ENCODE peak calls at places on chromosomes 6 and 20, in nine cellular contexts. H is SK-N-SH; Y is CD4-positive, alpha-beta memory T cell; L is heart left ventricle; V is CD4-positive, CD25-positive, alpha-beta regulatory T cell; Z is GM23248; D is brain microvascular endothelial cell; B is heart right ventricle; G is HepG2. W is an unnamed sample.

GRCh38 chr20:38187512-38187911 is 22.4 kb upstream of the TGM2 start:
- DNase-seq in G (peak), Y (no peak), L (no peak), H (no peak), D (no peak), B (no peak), V (no peak), Z (peak), W (no peak)

GRCh38 chr6:1787894-1788293 is 178.2 kb downstream of the FOXC1 start:
- DNase-seq in V (no peak), Y (no peak), D (peak), B (peak), H (no peak), Z (peak), L (no peak), G (no peak), W (no peak)

GRCh38 chr20:33178726-33179125 is 10.8 kb downstream of the BPIFA2 start:
- DNase-seq in D (no peak), B (no peak), G (peak), Y (no peak), V (no peak), L (no peak), H (no peak), Z (no peak), W (no peak)

GRCh38 chr6:159616456-159616855 is 76.6 kb downstream of the SOD2 start:
- DNase-seq in G (no peak), H (no peak), B (no peak), L (no peak), D (no peak), Y (no peak), Z (no peak), V (no peak), W (no peak)

GRCh38 chr6:139129284-139129683 is 5.6 kb upstream of the HECA start:
- DNase-seq in B (no peak), L (no peak), Y (no peak), G (no peak), H (no peak), V (no peak), D (peak), Z (no peak), W (no peak)

GRCh38 chr20:51934301-51935002 is 132.1 kb upstream of the SALL4 start:
- DNase-seq in Y (no peak), B (no peak), G (no peak), L (no peak), V (no peak), D (no peak), H (no peak), Z (peak), W (no peak)

GRCh38 chr6:10882654-10883053 is 813 bp upstream of the GCM2 start:
- DNase-seq in V (no peak), L (no peak), D (no peak), H (no peak), G (no peak), Z (no peak), Y (no peak), B (no peak), W (no peak)

GRCh38 chr6:68958327-68958726 is 323.2 kb downstream of the ADGRB3 start:
- DNase-seq in Z (peak), H (peak), B (no peak), Y (no peak), D (no peak), V (no peak), L (no peak), G (peak), W (no peak)

GRCh38 chr6:167235005-167235404 is 56.1 kb upstream of the UNC93A start:
- DNase-seq in B (no peak), Z (no peak), G (no peak), V (no peak), D (no peak), L (no peak), H (peak), Y (no peak), W (no peak)

GRCh38 chr6:148557796-148558457 is 188.9 kb upstream of the UST start:
- DNase-seq in V (peak), D (peak), Z (peak), B (no peak), L (no peak), Y (no peak), G (no peak), H (no peak), W (no peak)

GRCh38 chr20:62492711-62493110 is 16.9 kb upstream of the GATA5 start:
- DNase-seq in B (no peak), V (no peak), Y (no peak), D (no peak), H (no peak), Z (no peak), L (no peak), G (no peak), W (no peak)

GRCh38 chr6:107612762-107613415 is 123.0 kb downstream of the SOBP start:
- DNase-seq in D (no peak), H (no peak), V (no peak), Y (no peak), G (no peak), L (no peak), Z (no peak), B (no peak), W (no peak)

GRCh38 chr6:30820196-30820595 is 64.1 kb upstream of the DDR1 start:
- DNase-seq in Y (no peak), L (peak), H (no peak), D (peak), G (peak), V (no peak), Z (peak), B (peak), W (no peak)

GRCh38 chr20:38345643-38346042 is 639 bp upstream of the LBP start:
- DNase-seq in D (no peak), V (no peak), L (no peak), Y (no peak), Z (no peak), B (no peak), G (peak), H (no peak), W (no peak)

GRCh38 chr6:29462022-29462421 is 5.1 kb downstream of the OR2H1 start:
- DNase-seq in D (no peak), Z (no peak), L (no peak), V (no peak), H (no peak), Y (no peak), G (no peak), B (no peak), W (no peak)

GRCh38 chr6:4577406-4577805 is 198.8 kb upstream of the CDYL start:
- DNase-seq in D (peak), L (no peak), B (no peak), Z (peak), G (no peak), Y (no peak), V (no peak), H (no peak), W (no peak)

GRCh38 chr6:157561929-157562810 is 181.2 kb downstream of the ZDHHC14 start:
- DNase-seq in G (no peak), V (no peak), Z (no peak), B (no peak), L (no peak), Y (no peak), D (no peak), H (peak), W (no peak)

GRCh38 chr6:106147476-106147875 is 61.3 kb downstream of the PRDM1 start:
- DNase-seq in D (no peak), H (no peak), B (no peak), Z (no peak), L (no peak), Y (no peak), G (no peak), V (no peak), W (no peak)

GRCh38 chr6:43091592-43091991 is 15.5 kb downstream of the PTK7 start:
- DNase-seq in V (no peak), D (no peak), G (no peak), H (no peak), Z (no peak), L (no peak), B (no peak), Y (no peak), W (no peak)

GRCh38 chr6:3340358-3340798 is 81.6 kb downstream of the PSMG4 start:
- DNase-seq in G (no peak), Y (no peak), B (no peak), L (no peak), Z (peak), V (no peak), D (no peak), H (no peak), W (no peak)

GRCh38 chr6:95231416-95231815 is 345.9 kb upstream of the MANEA start:
- DNase-seq in B (no peak), Y (no peak), Z (no peak), G (no peak), L (no peak), V (no peak), D (no peak), H (no peak), W (no peak)

GRCh38 chr6:163579880-163580295 is 165.4 kb downstream of the QKI start:
- DNase-seq in D (no peak), G (no peak), L (no peak), B (no peak), H (no peak), V (no peak), Z (peak), Y (no peak), W (no peak)

GRCh38 chr20:38216736-38217595 is 43.6 kb downstream of the KIAA1755 start:
- DNase-seq in B (no peak), D (no peak), L (no peak), H (no peak), G (no peak), Z (peak), V (no peak), Y (no peak), W (no peak)

GRCh38 chr6:15402401-15403045 is 156.7 kb downstream of the JARID2 start:
- DNase-seq in L (no peak), Y (no peak), V (no peak), H (no peak), G (no peak), Z (no peak), B (no peak), D (no peak), W (no peak)

GRCh38 chr6:81246200-81246599 is 506.3 kb downstream of the TENT5A start:
- DNase-seq in V (no peak), H (no peak), D (no peak), Y (no peak), B (no peak), L (no peak), G (no peak), Z (no peak), W (no peak)

GRCh38 chr6:114249522-114249921 is 93.3 kb downstream of the HS3ST5 start:
- DNase-seq in G (no peak), Z (no peak), B (no peak), V (no peak), Y (no peak), D (no peak), L (no peak), H (no peak), W (no peak)

GRCh38 chr6:32118782-32119628 is 9.0 kb downstream of the ATF6B start:
- DNase-seq in V (peak), L (peak), D (peak), H (peak), Y (no peak), B (peak), G (peak), Z (peak), W (peak)

GRCh38 chr6:158853072-158853871 is 34.1 kb upstream of the EZR start:
- DNase-seq in Z (peak), D (peak), L (peak), V (peak), Y (peak), H (no peak), G (peak), B (no peak), W (peak)

GRCh38 chr6:150867117-150867516 is 1.6 kb downstream of the MTHFD1L start:
- DNase-seq in G (no peak), Z (no peak), L (no peak), D (no peak), B (no peak), H (no peak), V (no peak), Y (no peak), W (no peak)

DNA sequence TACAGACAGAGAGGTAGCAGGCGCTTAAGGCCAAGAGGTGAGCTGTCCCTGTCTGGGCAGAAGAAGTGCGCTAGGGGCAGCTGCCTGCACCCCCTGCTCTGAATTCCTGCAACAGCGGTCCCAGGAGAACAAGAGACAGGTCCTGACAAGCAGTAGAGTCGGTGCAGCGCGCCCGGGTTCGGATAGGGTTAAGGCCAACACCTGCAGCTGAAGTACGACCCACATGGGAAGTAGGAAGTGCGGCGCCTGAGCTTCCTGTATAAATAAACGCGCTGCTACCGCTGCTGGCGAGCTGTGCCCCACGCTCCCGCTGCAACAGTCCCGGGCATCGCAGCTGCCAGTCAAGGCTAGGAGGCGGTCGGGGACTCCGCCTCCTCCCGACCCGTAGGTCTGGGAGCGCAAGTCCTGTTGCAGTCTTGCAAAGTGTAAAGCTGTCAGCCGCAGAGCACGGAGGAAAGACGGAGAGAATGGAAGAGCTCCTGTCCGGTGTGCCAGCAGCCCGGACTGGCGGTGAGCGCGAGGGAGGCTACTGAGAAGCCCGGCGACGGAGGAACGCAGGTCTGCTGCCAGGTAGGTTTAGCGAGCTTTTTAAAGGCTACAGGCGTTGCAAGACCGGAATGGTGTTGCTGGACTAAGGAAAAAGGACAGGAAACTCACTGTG is at the start of gene RNF144B:
- DNase-seq in G (peak), H (peak), L (peak), V (peak), Z (peak), B (peak), Y (peak), D (peak), W (peak)
- H3K27ac ChIP-seq in G (peak), H (peak), L (peak), V (peak), Z (no peak), B (peak), Y (peak), D (peak), W (no peak)

GRCh38 chr20:64080813-64081619 is 1.1 kb downstream of the OPRL1 start:
- DNase-seq in Z (no peak), V (no peak), G (no peak), Y (no peak), H (no peak), L (no peak), D (no peak), B (no peak), W (no peak)
- H3K27ac ChIP-seq in Z (no peak), V (peak), G (peak), Y (peak), H (no peak), L (no peak), D (no peak), B (peak), W (peak)

DNA sequence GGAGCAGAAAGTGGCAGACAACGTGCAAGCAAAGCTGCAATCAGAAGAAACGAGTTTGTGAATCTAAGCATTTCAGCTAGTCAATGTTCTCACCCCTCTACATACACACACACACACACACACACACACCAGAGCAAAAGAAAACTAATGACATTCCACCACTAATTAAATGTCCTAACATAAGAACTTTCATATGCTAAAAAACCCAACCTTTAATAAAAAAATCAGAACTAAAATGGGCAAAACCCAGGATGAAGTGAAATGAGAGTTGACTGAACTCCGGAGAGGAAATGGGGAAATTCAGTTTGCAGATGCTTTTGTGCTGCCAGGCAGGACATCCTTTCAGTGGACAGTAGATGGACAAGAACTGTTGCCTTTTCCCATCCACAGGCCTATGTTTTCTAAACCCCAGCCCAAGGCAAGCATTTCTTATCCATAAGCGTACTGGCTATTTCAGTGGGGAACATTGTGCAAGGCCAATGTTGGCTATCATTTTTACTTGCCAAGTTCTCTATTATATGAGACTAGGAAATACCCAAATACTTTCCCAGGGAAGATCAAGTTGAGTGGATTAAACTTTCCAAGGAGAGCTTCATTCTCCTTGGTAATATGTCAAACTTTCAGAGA is 27.2 kb downstream of the RIN2 start:
- DNase-seq in H (no peak), B (no peak), L (no peak), G (no peak), Y (no peak), V (no peak), Z (peak), D (no peak), W (no peak)
- H3K27ac ChIP-seq in H (no peak), B (peak), L (peak), G (no peak), Y (no peak), V (no peak), Z (peak), D (peak), W (no peak)

DNA sequence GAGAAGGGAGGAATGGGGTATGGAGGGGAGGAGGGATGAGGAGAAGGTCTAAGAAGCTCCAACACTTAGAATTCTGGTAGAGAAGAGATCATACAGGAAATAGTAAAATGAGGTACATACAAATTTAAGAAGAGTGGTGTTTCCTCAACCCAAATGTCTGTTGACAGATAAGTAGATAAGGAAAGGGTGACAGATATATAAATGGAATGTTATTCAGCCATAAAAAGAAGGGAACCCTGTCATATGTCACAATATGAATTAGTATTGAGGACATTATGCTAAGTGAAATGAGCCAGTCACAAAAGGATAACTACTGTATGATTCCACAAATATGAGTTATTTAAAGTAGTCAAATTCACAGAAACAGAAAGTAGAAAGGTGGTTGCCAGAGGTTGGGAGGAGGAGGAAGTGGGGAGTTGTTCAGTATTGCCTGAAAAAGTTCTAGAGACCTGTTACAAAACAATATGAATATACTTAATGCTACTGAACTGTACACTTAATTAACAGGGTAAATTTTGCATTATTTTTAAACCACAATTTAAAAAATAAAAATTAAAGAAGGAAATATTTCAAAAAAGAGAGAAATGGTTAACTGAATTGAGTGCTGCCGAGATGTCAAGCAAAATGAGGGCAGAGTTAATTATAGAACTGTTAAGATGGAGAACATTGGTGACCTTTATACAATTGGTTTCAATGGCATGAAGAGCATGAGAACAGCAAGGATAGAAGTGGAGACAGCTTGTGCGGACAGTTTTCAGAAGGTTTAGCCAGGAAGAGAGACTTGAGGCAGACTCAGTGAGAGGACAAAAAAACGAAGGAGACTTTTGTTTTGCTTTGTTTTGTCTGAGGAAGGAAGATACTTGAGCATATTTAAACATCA is 47.6 kb upstream of the ADGRF4 start:
- DNase-seq in B (no peak), L (no peak), Y (no peak), V (peak), G (no peak), D (no peak), H (no peak), Z (no peak), W (no peak)
- H3K27ac ChIP-seq in B (peak), L (peak), Y (no peak), V (no peak), G (no peak), D (no peak), H (no peak), Z (peak), W (no peak)